ENCODE peak calls at places on chromosome 10, in seven cellular contexts. U, D, Z, C, T, I and L are unnamed samples.

GRCh38 chr10:51772387-51772786 is 73.0 kb upstream of the CSTF2T start:
- DNase-seq in U (no peak), D (no peak), Z (no peak), C (no peak), T (no peak), I (no peak), L (no peak)

GRCh38 chr10:123043409-123043925 is 34.7 kb downstream of the ACADSB start:
- DNase-seq in U (no peak), D (peak), Z (peak), C (peak), T (peak), I (no peak), L (peak)

GRCh38 chr10:124245191-124245590 is 151.8 kb upstream of the CHST15 start:
- DNase-seq in U (no peak), D (no peak), Z (no peak), C (no peak), T (no peak), I (no peak), L (no peak)

GRCh38 chr10:79383974-79384606 is 36.8 kb downstream of the PPIF start:
- DNase-seq in U (peak), D (no peak), Z (no peak), C (no peak), T (no peak), I (no peak), L (no peak)

GRCh38 chr10:103758294-103758681 is 97.1 kb downstream of the SH3PXD2A start:
- DNase-seq in U (peak), D (peak), Z (peak), C (no peak), T (peak), I (no peak), L (peak)

GRCh38 chr10:46523119-46523880 is 33.2 kb downstream of the GPRIN2 start:
- DNase-seq in U (peak), D (no peak), Z (no peak), C (peak), T (no peak), I (no peak), L (no peak)

GRCh38 chr10:50576245-50576815 is 47.4 kb downstream of the SGMS1 start:
- DNase-seq in U (no peak), D (no peak), Z (peak), C (peak), T (peak), I (no peak), L (no peak)

GRCh38 chr10:119116326-119116951 is 12.5 kb downstream of the DENND10 start:
- DNase-seq in U (no peak), D (no peak), Z (no peak), C (peak), T (no peak), I (no peak), L (no peak)

GRCh38 chr10:110857265-110858158 is 14.2 kb upstream of the PDCD4 start:
- DNase-seq in U (no peak), D (no peak), Z (peak), C (peak), T (peak), I (no peak), L (peak)

GRCh38 chr10:76779163-76779820 is 858.3 kb downstream of the KCNMA1 start:
- DNase-seq in U (no peak), D (peak), Z (peak), C (no peak), T (peak), I (peak), L (no peak)

GRCh38 chr10:118956253-118957140 is 73.0 kb upstream of the NANOS1 start:
- DNase-seq in U (peak), D (no peak), Z (no peak), C (no peak), T (no peak), I (no peak), L (no peak)

GRCh38 chr10:122525788-122526187 is 34.8 kb upstream of the DMBT1 start:
- DNase-seq in U (no peak), D (no peak), Z (no peak), C (peak), T (no peak), I (no peak), L (no peak)

GRCh38 chr10:1410032-1410431 is 327.3 kb downstream of the ADARB2 start:
- DNase-seq in U (no peak), D (no peak), Z (no peak), C (no peak), T (no peak), I (no peak), L (no peak)

GRCh38 chr10:85188770-85189484 is 860.5 kb downstream of the CCSER2 start:
- DNase-seq in U (no peak), D (no peak), Z (no peak), C (no peak), T (no peak), I (no peak), L (no peak)

GRCh38 chr10:119020627-119020946 is 8.9 kb upstream of the NANOS1 start:
- DNase-seq in U (peak), D (no peak), Z (peak), C (no peak), T (no peak), I (no peak), L (no peak)

GRCh38 chr10:71381611-71382010 is 15.1 kb upstream of the CDH23 start:
- DNase-seq in U (no peak), D (no peak), Z (no peak), C (no peak), T (no peak), I (no peak), L (no peak)

GRCh38 chr10:42936580-42936979 is 140.3 kb upstream of the RET start:
- DNase-seq in U (no peak), D (no peak), Z (no peak), C (no peak), T (no peak), I (no peak), L (no peak)

GRCh38 chr10:775245-776075 is 86.0 kb upstream of the DIP2C start:
- DNase-seq in U (peak), D (no peak), Z (peak), C (peak), T (no peak), I (no peak), L (no peak)

GRCh38 chr10:11539191-11539868 is 72.1 kb downstream of the USP6NL start:
- DNase-seq in U (no peak), D (peak), Z (peak), C (peak), T (no peak), I (no peak), L (no peak)

GRCh38 chr10:77501846-77502251 is 135.8 kb downstream of the KCNMA1 start:
- DNase-seq in U (no peak), D (no peak), Z (peak), C (no peak), T (no peak), I (no peak), L (no peak)

GRCh38 chr10:98028168-98028770 is 2.2 kb downstream of the CRTAC1 start:
- DNase-seq in U (no peak), D (peak), Z (peak), C (peak), T (no peak), I (no peak), L (no peak)

GRCh38 chr10:43623351-43623750 is 17.1 kb downstream of the ZNF485 start:
- DNase-seq in U (no peak), D (peak), Z (peak), C (peak), T (no peak), I (no peak), L (no peak)

GRCh38 chr10:78706986-78707500 is 361.7 kb upstream of the ZMIZ1 start:
- DNase-seq in U (no peak), D (peak), Z (no peak), C (no peak), T (no peak), I (no peak), L (no peak)

GRCh38 chr10:112950714-112951348 is 784 bp downstream of the TCF7L2 start:
- DNase-seq in U (peak), D (peak), Z (peak), C (peak), T (no peak), I (no peak), L (no peak)

GRCh38 chr10:117674641-117675040 is 132.1 kb downstream of the EMX2 start:
- DNase-seq in U (no peak), D (peak), Z (no peak), C (no peak), T (no peak), I (no peak), L (no peak)

GRCh38 chr10:11898372-11899066 is 75.4 kb downstream of the PROSER2 start:
- DNase-seq in U (no peak), D (peak), Z (peak), C (peak), T (no peak), I (no peak), L (no peak)

GRCh38 chr10:133270773-133271297 is 5.8 kb downstream of the ADAM8 start:
- DNase-seq in U (no peak), D (no peak), Z (no peak), C (no peak), T (no peak), I (no peak), L (no peak)

GRCh38 chr10:116044722-116045374 is 228.2 kb downstream of the GFRA1 start:
- DNase-seq in U (peak), D (peak), Z (no peak), C (peak), T (no peak), I (no peak), L (no peak)

GRCh38 chr10:92880233-92880861 is 32.0 kb downstream of the EXOC6 start:
- DNase-seq in U (no peak), D (peak), Z (peak), C (peak), T (peak), I (no peak), L (no peak)

GRCh38 chr10:114551310-114551972 is 106.6 kb downstream of the ABLIM1 start:
- DNase-seq in U (no peak), D (peak), Z (peak), C (peak), T (no peak), I (no peak), L (peak)

GRCh38 chr10:114547466-114547865 is 110.6 kb downstream of the ABLIM1 start:
- DNase-seq in U (no peak), D (no peak), Z (no peak), C (no peak), T (no peak), I (no peak), L (no peak)

GRCh38 chr10:114547056-114547455 is 111.0 kb downstream of the ABLIM1 start:
- DNase-seq in U (no peak), D (no peak), Z (no peak), C (no peak), T (no peak), I (no peak), L (no peak)

GRCh38 chr10:114550756-114551290 is 107.3 kb downstream of the ABLIM1 start:
- DNase-seq in U (no peak), D (peak), Z (peak), C (peak), T (no peak), I (no peak), L (peak)

GRCh38 chr10:114548662-114549061 is 109.4 kb downstream of the ABLIM1 start:
- DNase-seq in U (no peak), D (peak), Z (peak), C (peak), T (peak), I (no peak), L (peak)
- TF ChIP-seq CTCF in U (peak), D (peak), Z (peak), C (peak), T (peak), I (peak), L (peak)

DNA sequence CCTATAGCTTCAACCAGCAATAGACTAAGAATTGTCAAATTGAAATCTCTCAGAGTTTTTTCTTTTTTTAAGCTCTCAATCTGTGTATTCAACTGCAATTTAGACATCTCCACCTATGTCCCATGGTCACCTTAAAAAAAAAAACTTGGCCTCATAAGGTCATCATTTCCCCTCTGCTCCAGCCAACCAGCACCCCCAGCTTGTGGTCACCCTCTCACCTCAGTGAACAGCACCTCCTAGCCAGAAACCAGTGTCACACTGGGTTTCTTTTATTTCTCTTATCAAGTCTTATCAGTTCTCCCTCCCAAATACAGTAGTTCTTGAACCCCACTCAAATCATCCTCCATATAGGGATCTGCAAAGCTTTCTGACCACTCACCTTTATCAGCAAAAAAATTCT is 4.0 kb downstream of the ITGB1 start:
- DNase-seq in U (no peak), D (no peak), Z (no peak), C (no peak), T (no peak), I (no peak), L (no peak)
- H3K4me3 ChIP-seq in U (peak), D (peak), Z (no peak), C (no peak), T (peak), I (peak), L (no peak)

DNA sequence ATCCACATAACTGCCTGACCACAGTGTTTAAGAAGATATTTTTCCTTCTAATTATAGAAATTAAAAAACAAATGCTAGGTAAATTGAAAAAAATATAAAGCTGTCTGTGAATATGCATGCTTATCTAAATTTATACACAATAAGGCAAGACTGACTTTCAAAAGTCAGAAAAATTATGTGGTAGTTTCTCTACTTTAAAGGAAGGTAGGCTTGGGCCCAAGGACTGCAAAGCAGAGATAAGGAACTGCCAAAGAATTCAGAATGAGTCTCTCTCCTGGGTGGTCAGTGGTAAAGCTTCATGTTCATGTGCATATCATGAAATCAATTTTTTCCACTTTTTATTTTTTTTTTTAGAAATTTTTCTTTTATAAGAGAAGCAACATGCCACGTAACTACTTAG is 998.6 kb downstream of the REEP3 start:
- DNase-seq in U (no peak), D (no peak), Z (no peak), C (no peak), T (no peak), I (no peak), L (no peak)
- TF ChIP-seq CTCF in U (no peak), D (no peak), Z (no peak), C (no peak), T (no peak), I (no peak), L (no peak)

DNA sequence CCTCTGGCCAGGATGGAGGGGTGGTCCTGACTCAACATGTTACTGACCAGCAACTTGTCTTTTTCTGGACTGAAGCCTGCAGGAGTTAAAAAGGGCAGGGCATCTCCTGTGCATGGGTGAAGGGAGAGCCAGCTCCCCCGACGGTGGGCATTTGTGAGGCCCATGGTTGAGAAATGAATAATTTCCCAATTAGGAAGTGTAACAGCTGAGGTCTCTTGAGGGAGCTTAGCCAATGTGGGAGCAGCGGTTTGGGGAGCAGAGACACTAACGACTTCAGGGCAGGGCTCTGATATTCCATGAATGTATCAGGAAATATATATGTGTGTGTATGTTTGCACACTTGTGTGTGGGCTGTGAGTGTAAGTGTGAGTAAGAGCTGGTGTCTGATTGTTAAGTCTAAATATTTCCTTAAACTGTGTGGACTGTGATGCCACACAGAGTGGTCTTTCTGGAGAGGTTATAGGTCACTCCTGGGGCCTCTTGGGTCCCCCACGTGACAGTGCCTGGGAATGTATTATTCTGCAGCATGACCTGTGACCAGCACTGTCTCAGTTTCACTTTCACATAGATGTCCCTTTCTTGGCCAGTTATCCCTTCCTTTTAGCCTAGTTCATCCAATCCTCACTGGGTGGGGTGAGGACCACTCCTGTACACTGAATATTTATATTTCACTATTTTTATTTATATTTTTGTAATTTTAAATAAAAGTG is 6.0 kb downstream of the PLAU start:
- DNase-seq in U (no peak), D (no peak), Z (peak), C (no peak), T (no peak), I (no peak), L (no peak)
- H3K4me3 ChIP-seq in U (peak), D (no peak), Z (no peak), C (no peak), T (no peak), I (no peak), L (no peak)

DNA sequence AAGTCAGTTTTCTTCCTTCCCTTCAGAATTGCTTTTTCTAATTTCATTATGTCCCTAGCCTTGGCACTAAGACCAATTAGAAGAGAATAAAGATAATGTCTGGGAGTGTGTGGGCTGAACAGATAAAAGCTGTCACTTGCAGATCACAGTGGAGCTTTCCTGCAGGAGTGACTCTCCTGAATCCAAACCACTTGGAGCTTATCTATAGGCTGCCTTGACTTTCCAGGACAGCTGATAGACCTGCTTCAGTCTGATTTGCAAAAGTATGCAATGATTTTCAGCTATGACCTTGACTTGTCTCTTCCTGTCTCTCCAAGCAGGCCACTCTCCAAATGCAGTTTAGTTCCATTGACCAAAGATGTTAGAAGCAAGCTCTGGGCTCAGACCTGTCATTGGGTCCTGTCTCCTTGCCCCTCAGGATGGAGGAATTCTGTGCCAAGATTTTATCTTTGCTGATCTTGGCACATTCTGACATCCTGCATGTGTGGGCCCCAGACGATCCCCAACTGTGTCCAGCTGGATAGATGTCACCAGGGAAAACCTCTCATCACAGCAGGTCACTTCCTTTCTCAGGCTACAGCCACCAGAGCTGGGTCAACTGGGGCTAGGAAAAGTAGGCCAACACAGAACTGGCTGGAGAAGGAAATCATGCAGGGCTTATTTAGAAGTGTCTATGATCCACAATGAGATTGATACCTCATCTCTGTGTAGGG is 120.9 kb upstream of the ZNF438 start:
- DNase-seq in U (no peak), D (peak), Z (no peak), C (no peak), T (no peak), I (no peak), L (no peak)
- TF ChIP-seq CTCF in U (no peak), D (no peak), Z (no peak), C (no peak), T (no peak), I (no peak), L (no peak)

GRCh38 chr10:17669185-17669872 is 25.4 kb downstream of the STAM start:
- DNase-seq in U (no peak), D (no peak), Z (no peak), C (no peak), T (no peak), I (no peak), L (no peak)

GRCh38 chr10:17673517-17674051 is 29.6 kb downstream of the STAM start:
- DNase-seq in U (no peak), D (peak), Z (peak), C (peak), T (peak), I (peak), L (no peak)

GRCh38 chr10:17675638-17676037 is 31.7 kb downstream of the STAM start:
- DNase-seq in U (no peak), D (no peak), Z (no peak), C (no peak), T (no peak), I (no peak), L (no peak)

GRCh38 chr10:17668435-17669184 is 24.7 kb downstream of the STAM start:
- DNase-seq in U (no peak), D (no peak), Z (no peak), C (no peak), T (no peak), I (no peak), L (peak)

DNA sequence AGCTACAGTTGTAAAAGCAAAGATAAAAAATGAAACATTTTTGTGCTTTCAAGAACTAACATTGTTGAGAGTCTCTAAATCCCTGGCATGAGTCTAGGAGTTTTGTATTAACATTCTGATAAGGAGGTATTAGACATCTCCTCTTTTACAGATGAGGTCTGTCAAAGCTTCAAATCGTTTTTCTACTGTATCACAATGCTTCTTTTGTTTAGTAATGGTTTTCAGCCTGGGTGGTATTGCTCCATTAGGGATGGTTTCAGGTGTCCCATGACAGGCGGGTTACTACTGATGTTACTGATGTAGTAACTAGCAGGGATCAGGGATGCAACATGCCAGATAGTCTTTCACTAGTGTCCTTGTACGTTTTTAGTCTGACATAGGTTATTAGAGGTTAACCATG is 27.4 kb downstream of the STAM start:
- DNase-seq in U (no peak), D (no peak), Z (no peak), C (no peak), T (no peak), I (no peak), L (no peak)
- H3K4me3 ChIP-seq in U (no peak), D (no peak), Z (no peak), C (no peak), T (no peak), I (no peak), L (no peak)

GRCh38 chr10:28587270-28587969 is 54.5 kb downstream of the WAC start:
- DNase-seq in U (no peak), D (peak), Z (peak), C (peak), T (no peak), I (no peak), L (no peak)

GRCh38 chr10:28585076-28585475 is 52.2 kb downstream of the WAC start:
- DNase-seq in U (no peak), D (no peak), Z (no peak), C (no peak), T (no peak), I (no peak), L (no peak)

GRCh38 chr10:28592953-28593352 is 60.0 kb downstream of the WAC start:
- DNase-seq in U (no peak), D (peak), Z (peak), C (peak), T (peak), I (peak), L (no peak)

GRCh38 chr10:28586176-28586575 is 53.3 kb downstream of the WAC start:
- DNase-seq in U (no peak), D (no peak), Z (no peak), C (no peak), T (no peak), I (no peak), L (no peak)

GRCh38 chr10:28587970-28588290 is 55.0 kb downstream of the WAC start:
- DNase-seq in U (no peak), D (peak), Z (peak), C (peak), T (no peak), I (no peak), L (peak)
- TF ChIP-seq CTCF in U (peak), D (peak), Z (peak), C (peak), T (no peak), I (no peak), L (peak)